ENCODE peak calls at places on chromosomes 2 and 18, in eight cellular contexts. One of them, this sample, is unnamed.

GRCh38 chr2:157439792-157440186 is 4.1 kb downstream of the CYTIP start:
- DNase-seq in Panc1: no peak
- DNase-seq in progenitor cell of endocrine pancreas: no peak
- DNase-seq in neural crest cell: no peak
- DNase-seq in fibroblast of villous mesenchyme: no peak
- DNase-seq in endothelial cell: no peak
- DNase-seq in nephron progenitor cell: no peak
- DNase-seq in sigmoid colon: no peak
- DNase-seq in this sample: no peak

GRCh38 chr2:168848220-168848619 is 42.0 kb downstream of the SPC25 start:
- DNase-seq in nephron progenitor cell: peak
- DNase-seq in neural crest cell: no peak
- DNase-seq in Panc1: no peak
- DNase-seq in progenitor cell of endocrine pancreas: no peak
- DNase-seq in sigmoid colon: no peak
- DNase-seq in endothelial cell: no peak
- DNase-seq in fibroblast of villous mesenchyme: no peak
- DNase-seq in this sample: peak

GRCh38 chr18:77207540-77207939 is 42.1 kb upstream of the GALR1 start:
- DNase-seq in endothelial cell: peak
- DNase-seq in progenitor cell of endocrine pancreas: no peak
- DNase-seq in neural crest cell: no peak
- DNase-seq in nephron progenitor cell: no peak
- DNase-seq in fibroblast of villous mesenchyme: peak
- DNase-seq in Panc1: no peak
- DNase-seq in sigmoid colon: peak
- DNase-seq in this sample: peak

GRCh38 chr2:116877274-116877673 is 937.2 kb upstream of the DDX18 start:
- DNase-seq in fibroblast of villous mesenchyme: no peak
- DNase-seq in endothelial cell: no peak
- DNase-seq in progenitor cell of endocrine pancreas: no peak
- DNase-seq in neural crest cell: no peak
- DNase-seq in Panc1: no peak
- DNase-seq in sigmoid colon: no peak
- DNase-seq in nephron progenitor cell: no peak
- DNase-seq in this sample: no peak

GRCh38 chr18:62784966-62785413 is 69.6 kb downstream of the PHLPP1 start:
- DNase-seq in nephron progenitor cell: no peak
- DNase-seq in neural crest cell: no peak
- DNase-seq in fibroblast of villous mesenchyme: peak
- DNase-seq in sigmoid colon: peak
- DNase-seq in progenitor cell of endocrine pancreas: no peak
- DNase-seq in endothelial cell: no peak
- DNase-seq in Panc1: no peak
- DNase-seq in this sample: no peak

GRCh38 chr2:28528206-28528605 is 32.3 kb downstream of the PLB1 start:
- DNase-seq in fibroblast of villous mesenchyme: no peak
- DNase-seq in progenitor cell of endocrine pancreas: no peak
- DNase-seq in endothelial cell: no peak
- DNase-seq in neural crest cell: no peak
- DNase-seq in nephron progenitor cell: no peak
- DNase-seq in sigmoid colon: no peak
- DNase-seq in Panc1: no peak
- DNase-seq in this sample: no peak

GRCh38 chr2:216563646-216564045 is 65.0 kb downstream of the RPL37A start:
- DNase-seq in fibroblast of villous mesenchyme: no peak
- DNase-seq in progenitor cell of endocrine pancreas: no peak
- DNase-seq in endothelial cell: no peak
- DNase-seq in sigmoid colon: no peak
- DNase-seq in Panc1: no peak
- DNase-seq in nephron progenitor cell: no peak
- DNase-seq in neural crest cell: no peak
- DNase-seq in this sample: no peak

GRCh38 chr18:78719821-78720220 is 259.8 kb upstream of the SALL3 start:
- DNase-seq in sigmoid colon: peak
- DNase-seq in fibroblast of villous mesenchyme: no peak
- DNase-seq in nephron progenitor cell: no peak
- DNase-seq in progenitor cell of endocrine pancreas: no peak
- DNase-seq in Panc1: no peak
- DNase-seq in neural crest cell: no peak
- DNase-seq in endothelial cell: no peak
- DNase-seq in this sample: no peak

GRCh38 chr2:111896007-111896406 is 2.4 kb upstream of the MERTK start:
- DNase-seq in nephron progenitor cell: no peak
- DNase-seq in Panc1: no peak
- DNase-seq in fibroblast of villous mesenchyme: no peak
- DNase-seq in neural crest cell: no peak
- DNase-seq in progenitor cell of endocrine pancreas: no peak
- DNase-seq in sigmoid colon: no peak
- DNase-seq in endothelial cell: no peak
- DNase-seq in this sample: no peak

GRCh38 chr2:210662557-210662956 is 106.2 kb downstream of the CPS1 start:
- DNase-seq in fibroblast of villous mesenchyme: no peak
- DNase-seq in neural crest cell: no peak
- DNase-seq in nephron progenitor cell: no peak
- DNase-seq in Panc1: no peak
- DNase-seq in progenitor cell of endocrine pancreas: no peak
- DNase-seq in endothelial cell: no peak
- DNase-seq in sigmoid colon: no peak
- DNase-seq in this sample: no peak

GRCh38 chr2:224861266-224861665 is 145.1 kb upstream of the CCDC195 start:
- DNase-seq in progenitor cell of endocrine pancreas: no peak
- DNase-seq in nephron progenitor cell: no peak
- DNase-seq in fibroblast of villous mesenchyme: no peak
- DNase-seq in Panc1: no peak
- DNase-seq in sigmoid colon: no peak
- DNase-seq in neural crest cell: no peak
- DNase-seq in endothelial cell: no peak
- DNase-seq in this sample: no peak

GRCh38 chr2:238596571-238597551 is 170.1 kb downstream of the ASB1 start:
- DNase-seq in fibroblast of villous mesenchyme: peak
- DNase-seq in progenitor cell of endocrine pancreas: no peak
- DNase-seq in nephron progenitor cell: no peak
- DNase-seq in sigmoid colon: peak
- DNase-seq in neural crest cell: no peak
- DNase-seq in Panc1: peak
- DNase-seq in endothelial cell: no peak
- DNase-seq in this sample: peak

GRCh38 chr2:120257522-120257921 is 4.9 kb downstream of the RALB start:
- DNase-seq in Panc1: no peak
- DNase-seq in fibroblast of villous mesenchyme: no peak
- DNase-seq in endothelial cell: no peak
- DNase-seq in nephron progenitor cell: no peak
- DNase-seq in sigmoid colon: peak
- DNase-seq in progenitor cell of endocrine pancreas: no peak
- DNase-seq in neural crest cell: no peak
- DNase-seq in this sample: no peak

GRCh38 chr2:111918383-111918806 is 20.0 kb downstream of the MERTK start:
- DNase-seq in sigmoid colon: no peak
- DNase-seq in fibroblast of villous mesenchyme: peak
- DNase-seq in nephron progenitor cell: no peak
- DNase-seq in progenitor cell of endocrine pancreas: no peak
- DNase-seq in endothelial cell: no peak
- DNase-seq in Panc1: no peak
- DNase-seq in neural crest cell: no peak
- DNase-seq in this sample: no peak

GRCh38 chr2:238060096-238060541 is 682 bp upstream of the SCLY start:
- DNase-seq in nephron progenitor cell: no peak
- DNase-seq in Panc1: no peak
- DNase-seq in neural crest cell: no peak
- DNase-seq in endothelial cell: no peak
- DNase-seq in progenitor cell of endocrine pancreas: no peak
- DNase-seq in sigmoid colon: no peak
- DNase-seq in fibroblast of villous mesenchyme: no peak
- DNase-seq in this sample: no peak

GRCh38 chr2:159227467-159227866 is 59.0 kb downstream of the WDSUB1 start:
- DNase-seq in progenitor cell of endocrine pancreas: no peak
- DNase-seq in sigmoid colon: no peak
- DNase-seq in fibroblast of villous mesenchyme: no peak
- DNase-seq in Panc1: no peak
- DNase-seq in nephron progenitor cell: no peak
- DNase-seq in neural crest cell: no peak
- DNase-seq in endothelial cell: no peak
- DNase-seq in this sample: no peak

GRCh38 chr18:48264508-48264907 is 144.7 kb downstream of the ZBTB7C start:
- DNase-seq in sigmoid colon: no peak
- DNase-seq in neural crest cell: no peak
- DNase-seq in progenitor cell of endocrine pancreas: no peak
- DNase-seq in endothelial cell: no peak
- DNase-seq in nephron progenitor cell: no peak
- DNase-seq in fibroblast of villous mesenchyme: no peak
- DNase-seq in Panc1: no peak
- DNase-seq in this sample: no peak

GRCh38 chr18:42706618-42707017 is 408.9 kb downstream of the RIT2 start:
- DNase-seq in sigmoid colon: no peak
- DNase-seq in Panc1: no peak
- DNase-seq in nephron progenitor cell: peak
- DNase-seq in progenitor cell of endocrine pancreas: no peak
- DNase-seq in endothelial cell: no peak
- DNase-seq in fibroblast of villous mesenchyme: no peak
- DNase-seq in neural crest cell: no peak
- DNase-seq in this sample: no peak

GRCh38 chr2:19577668-19578067 is 219.2 kb upstream of the OSR1 start:
- DNase-seq in sigmoid colon: no peak
- DNase-seq in endothelial cell: no peak
- DNase-seq in neural crest cell: no peak
- DNase-seq in Panc1: no peak
- DNase-seq in nephron progenitor cell: no peak
- DNase-seq in progenitor cell of endocrine pancreas: no peak
- DNase-seq in fibroblast of villous mesenchyme: peak
- DNase-seq in this sample: no peak

GRCh38 chr2:76953733-76954347 is 568.3 kb downstream of the LRRTM4 start:
- DNase-seq in endothelial cell: peak
- DNase-seq in nephron progenitor cell: peak
- DNase-seq in neural crest cell: peak
- DNase-seq in fibroblast of villous mesenchyme: peak
- DNase-seq in sigmoid colon: no peak
- DNase-seq in progenitor cell of endocrine pancreas: peak
- DNase-seq in Panc1: peak
- DNase-seq in this sample: no peak

GRCh38 chr2:218961651-218962570 is 2.4 kb downstream of the CDK5R2 start:
- DNase-seq in nephron progenitor cell: peak
- DNase-seq in fibroblast of villous mesenchyme: no peak
- DNase-seq in neural crest cell: no peak
- DNase-seq in endothelial cell: no peak
- DNase-seq in Panc1: no peak
- DNase-seq in progenitor cell of endocrine pancreas: no peak
- DNase-seq in sigmoid colon: no peak
- DNase-seq in this sample: no peak

GRCh38 chr18:73947180-73947989 is 200.2 kb downstream of the FBXO15 start:
- DNase-seq in nephron progenitor cell: no peak
- DNase-seq in endothelial cell: no peak
- DNase-seq in fibroblast of villous mesenchyme: peak
- DNase-seq in neural crest cell: no peak
- DNase-seq in progenitor cell of endocrine pancreas: no peak
- DNase-seq in Panc1: no peak
- DNase-seq in sigmoid colon: no peak
- DNase-seq in this sample: no peak

GRCh38 chr2:199596549-199596948 is 138.8 kb upstream of the SATB2 start:
- DNase-seq in Panc1: peak
- DNase-seq in sigmoid colon: no peak
- DNase-seq in endothelial cell: no peak
- DNase-seq in nephron progenitor cell: no peak
- DNase-seq in fibroblast of villous mesenchyme: peak
- DNase-seq in neural crest cell: no peak
- DNase-seq in progenitor cell of endocrine pancreas: no peak
- DNase-seq in this sample: peak

GRCh38 chr2:54894467-54894866 is 155.8 kb downstream of the RTN4 start:
- DNase-seq in fibroblast of villous mesenchyme: no peak
- DNase-seq in endothelial cell: no peak
- DNase-seq in progenitor cell of endocrine pancreas: no peak
- DNase-seq in Panc1: no peak
- DNase-seq in nephron progenitor cell: no peak
- DNase-seq in sigmoid colon: no peak
- DNase-seq in neural crest cell: no peak
- DNase-seq in this sample: no peak

GRCh38 chr2:95051636-95052035 is 26.1 kb downstream of the MAL start:
- DNase-seq in nephron progenitor cell: no peak
- DNase-seq in Panc1: no peak
- DNase-seq in fibroblast of villous mesenchyme: no peak
- DNase-seq in neural crest cell: no peak
- DNase-seq in progenitor cell of endocrine pancreas: no peak
- DNase-seq in sigmoid colon: peak
- DNase-seq in endothelial cell: no peak
- DNase-seq in this sample: no peak

GRCh38 chr2:205662389-205662965 is 19.8 kb upstream of the NRP2 start:
- DNase-seq in nephron progenitor cell: no peak
- DNase-seq in fibroblast of villous mesenchyme: no peak
- DNase-seq in neural crest cell: no peak
- DNase-seq in sigmoid colon: no peak
- DNase-seq in progenitor cell of endocrine pancreas: no peak
- DNase-seq in endothelial cell: no peak
- DNase-seq in Panc1: no peak
- DNase-seq in this sample: no peak
- TF ChIP-seq CTCF in nephron progenitor cell: no peak
- TF ChIP-seq CTCF in fibroblast of villous mesenchyme: no peak
- TF ChIP-seq CTCF in neural crest cell: no peak
- TF ChIP-seq CTCF in sigmoid colon: no peak
- TF ChIP-seq CTCF in progenitor cell of endocrine pancreas: no peak
- TF ChIP-seq CTCF in endothelial cell: no peak
- TF ChIP-seq CTCF in Panc1: no peak
- TF ChIP-seq CTCF in this sample: no peak

DNA sequence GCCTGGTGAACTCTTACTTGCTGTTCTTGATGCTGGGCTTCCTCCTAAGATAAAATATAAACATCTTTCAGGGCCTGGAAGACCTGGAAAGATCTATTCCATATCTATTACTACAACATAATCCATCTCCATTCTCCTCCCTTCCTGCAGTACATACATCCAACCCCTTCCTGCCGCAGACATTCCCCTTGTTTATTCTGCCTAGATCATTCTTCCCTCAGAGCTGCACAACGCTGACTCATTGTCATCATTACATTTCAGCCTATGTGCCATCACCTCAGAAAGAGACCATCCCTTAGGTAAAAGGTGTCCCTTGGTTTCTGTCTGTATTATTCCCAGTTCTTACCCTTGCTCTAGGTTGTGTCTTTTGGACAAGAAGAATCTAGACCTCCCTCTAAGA is 2.5 kb upstream of the CDH7 start:
- DNase-seq in progenitor cell of endocrine pancreas: no peak
- DNase-seq in Panc1: no peak
- DNase-seq in endothelial cell: no peak
- DNase-seq in nephron progenitor cell: no peak
- DNase-seq in fibroblast of villous mesenchyme: no peak
- DNase-seq in neural crest cell: no peak
- DNase-seq in sigmoid colon: no peak
- DNase-seq in this sample: no peak
- TF ChIP-seq CTCF in progenitor cell of endocrine pancreas: no peak
- TF ChIP-seq CTCF in Panc1: no peak
- TF ChIP-seq CTCF in endothelial cell: no peak
- TF ChIP-seq CTCF in nephron progenitor cell: no peak
- TF ChIP-seq CTCF in fibroblast of villous mesenchyme: no peak
- TF ChIP-seq CTCF in neural crest cell: no peak
- TF ChIP-seq CTCF in sigmoid colon: no peak
- TF ChIP-seq CTCF in this sample: no peak

GRCh38 chr2:42198466-42198865 is 29.3 kb downstream of the EML4 start:
- DNase-seq in sigmoid colon: no peak
- DNase-seq in progenitor cell of endocrine pancreas: no peak
- DNase-seq in endothelial cell: no peak
- DNase-seq in nephron progenitor cell: no peak
- DNase-seq in fibroblast of villous mesenchyme: no peak
- DNase-seq in neural crest cell: no peak
- DNase-seq in Panc1: no peak
- DNase-seq in this sample: no peak
- TF ChIP-seq CTCF in sigmoid colon: no peak
- TF ChIP-seq CTCF in progenitor cell of endocrine pancreas: no peak
- TF ChIP-seq CTCF in endothelial cell: no peak
- TF ChIP-seq CTCF in nephron progenitor cell: no peak
- TF ChIP-seq CTCF in fibroblast of villous mesenchyme: no peak
- TF ChIP-seq CTCF in neural crest cell: no peak
- TF ChIP-seq CTCF in Panc1: no peak
- TF ChIP-seq CTCF in this sample: no peak

GRCh38 chr2:206783718-206784117 is 18.3 kb downstream of the FASTKD2 start:
- DNase-seq in sigmoid colon: no peak
- DNase-seq in neural crest cell: no peak
- DNase-seq in nephron progenitor cell: peak
- DNase-seq in progenitor cell of endocrine pancreas: no peak
- DNase-seq in fibroblast of villous mesenchyme: no peak
- DNase-seq in endothelial cell: peak
- DNase-seq in Panc1: no peak
- DNase-seq in this sample: peak
- TF ChIP-seq CTCF in sigmoid colon: no peak
- TF ChIP-seq CTCF in neural crest cell: peak
- TF ChIP-seq CTCF in nephron progenitor cell: peak
- TF ChIP-seq CTCF in progenitor cell of endocrine pancreas: peak
- TF ChIP-seq CTCF in fibroblast of villous mesenchyme: peak
- TF ChIP-seq CTCF in endothelial cell: no peak
- TF ChIP-seq CTCF in Panc1: peak
- TF ChIP-seq CTCF in this sample: peak

This sample was measured in Calu3.